ENCODE peak calls at places on chromosomes 3 and 15, in five cellular contexts. Q is GM12865, O is kidney, E is omental fat pad, G is pancreas. D is an unnamed sample.

GRCh38 chr15:72540606-72541237 is 66.6 kb downstream of the ARIH1 start:
- DNase-seq in O (no peak), E (no peak), G (no peak), Q (no peak), D (no peak)

GRCh38 chr15:29818141-29818540 is 4.1 kb downstream of the TJP1 start:
- DNase-seq in Q (no peak), G (no peak), O (no peak), E (no peak), D (no peak)

GRCh38 chr3:89145995-89146394 is 38.6 kb downstream of the EPHA3 start:
- DNase-seq in O (no peak), E (no peak), G (no peak), Q (no peak), D (no peak)

GRCh38 chr3:197713477-197713822 is 23.3 kb downstream of the RUBCN start:
- DNase-seq in O (no peak), Q (peak; percentile 57), G (no peak), E (no peak), D (no peak)

GRCh38 chr3:48415251-48415953 is 14.5 kb downstream of the PLXNB1 start:
- DNase-seq in O (peak; percentile 49), E (no peak), G (peak; percentile 52), Q (no peak), D (no peak)

GRCh38 chr3:129908417-129908816 is 14.9 kb upstream of the TMCC1 start:
- DNase-seq in O (no peak), G (no peak), Q (no peak), E (no peak), D (no peak)

GRCh38 chr3:158313344-158313927 is 203.5 kb downstream of the RSRC1 start:
- DNase-seq in O (no peak), Q (peak; percentile 53), E (no peak), G (no peak), D (peak; percentile 25)

GRCh38 chr15:57440799-57441198 is 64.5 kb downstream of the CGNL1 start:
- DNase-seq in O (no peak), E (no peak), G (no peak), Q (no peak), D (peak; percentile 60)

GRCh38 chr15:91885714-91886265 is 32.3 kb downstream of the SLCO3A1 start:
- DNase-seq in G (no peak), O (no peak), Q (no peak), E (no peak), D (no peak)

GRCh38 chr3:38725726-38726410 is 76.4 kb upstream of the SCN5A start:
- DNase-seq in Q (no peak), E (no peak), O (no peak), G (no peak), D (peak; percentile 72)

GRCh38 chr3:105594219-105594618 is 227.5 kb downstream of the ALCAM start:
- DNase-seq in Q (no peak), E (no peak), O (no peak), G (no peak), D (peak; percentile 40)

GRCh38 chr15:95857758-95858157 is 472.7 kb upstream of the NR2F2 start:
- DNase-seq in G (no peak), Q (no peak), O (no peak), E (no peak), D (no peak)

GRCh38 chr3:34942256-34942655 is 697.1 kb upstream of the ARPP21 start:
- DNase-seq in G (no peak), Q (no peak), O (no peak), E (no peak), D (no peak)

GRCh38 chr3:196186661-196187573 is 24.3 kb downstream of the ZDHHC19 start:
- DNase-seq in O (peak; percentile 72), E (no peak), G (peak; percentile 42), Q (peak; percentile 86), D (no peak)

GRCh38 chr3:180277036-180277435 is 240.3 kb upstream of the PEX5L start:
- DNase-seq in G (no peak), E (no peak), Q (no peak), O (no peak), D (peak; percentile 76)

GRCh38 chr3:11544413-11545181 is 99.1 kb downstream of the VGLL4 start:
- DNase-seq in G (no peak), E (no peak), Q (no peak), O (no peak), D (no peak)

GRCh38 chr3:48548731-48549705 is 7.6 kb downstream of the PFKFB4 start:
- DNase-seq in O (peak; percentile 92), G (peak; percentile 91), Q (peak; percentile 84), E (peak; percentile 94), D (peak; percentile 69)

GRCh38 chr15:68784206-68784605 is 36.5 kb downstream of the ANP32A start:
- DNase-seq in Q (no peak), O (no peak), E (no peak), G (no peak), D (no peak)

GRCh38 chr3:127262533-127262932 is 25.3 kb downstream of the PRR20G start:
- DNase-seq in O (no peak), E (no peak), G (no peak), Q (no peak), D (no peak)

GRCh38 chr3:133843634-133844033 is 38.0 kb downstream of the SRPRB start:
- DNase-seq in Q (no peak), E (no peak), O (no peak), G (no peak), D (peak; percentile 43)

GRCh38 chr3:54374214-54374855 is 252.0 kb downstream of the CACNA2D3 start:
- DNase-seq in Q (peak; percentile 24), O (no peak), E (no peak), G (no peak), D (no peak)

GRCh38 chr3:122754867-122755835 is 38.5 kb downstream of the HSPBAP1 start:
- DNase-seq in G (no peak), Q (peak; percentile 61), O (no peak), E (no peak), D (peak; percentile 39)

GRCh38 chr3:120357807-120358206 is 8.7 kb upstream of the LRRC58 start:
- DNase-seq in O (no peak), Q (no peak), G (no peak), E (no peak), D (no peak)
- TF ChIP-seq CTCF in O (no peak), Q (no peak), G (no peak), E (no peak), D (no peak)

GRCh38 chr3:141302364-141303141 is 65.8 kb upstream of the ZBTB38 start:
- DNase-seq in G (no peak), O (no peak), Q (no peak), E (no peak), D (peak; percentile 93)
- TF ChIP-seq CTCF in G (no peak), O (no peak), Q (no peak), E (no peak), D (peak; percentile 62)

GRCh38 chr3:66989860-66990696 is 8.0 kb upstream of the KBTBD8 start:
- DNase-seq in G (no peak), O (no peak), Q (peak; percentile 77), E (no peak), D (no peak)
- TF ChIP-seq CTCF in G (no peak), O (no peak), Q (peak; percentile 62), E (no peak), D (peak; percentile 50)

GRCh38 chr3:193827831-193828230 is 234.8 kb downstream of the OPA1 start:
- DNase-seq in O (no peak), Q (no peak), E (no peak), G (no peak), D (no peak)

GRCh38 chr3:193824365-193824764 is 231.4 kb downstream of the OPA1 start:
- DNase-seq in Q (no peak), O (no peak), G (no peak), E (no peak), D (no peak)

GRCh38 chr3:193827039-193827669 is 234.1 kb downstream of the OPA1 start:
- DNase-seq in G (no peak), O (no peak), E (no peak), Q (no peak), D (no peak)

GRCh38 chr3:193825617-193826016 is 232.6 kb downstream of the OPA1 start:
- DNase-seq in O (no peak), G (no peak), E (no peak), Q (no peak), D (no peak)

GRCh38 chr3:193826126-193826795 is 233.3 kb downstream of the OPA1 start:
- DNase-seq in G (no peak), Q (no peak), O (no peak), E (no peak), D (peak; percentile 53)
- TF ChIP-seq CTCF in G (no peak), Q (no peak), O (no peak), E (no peak), D (peak; percentile 38)

DNA sequence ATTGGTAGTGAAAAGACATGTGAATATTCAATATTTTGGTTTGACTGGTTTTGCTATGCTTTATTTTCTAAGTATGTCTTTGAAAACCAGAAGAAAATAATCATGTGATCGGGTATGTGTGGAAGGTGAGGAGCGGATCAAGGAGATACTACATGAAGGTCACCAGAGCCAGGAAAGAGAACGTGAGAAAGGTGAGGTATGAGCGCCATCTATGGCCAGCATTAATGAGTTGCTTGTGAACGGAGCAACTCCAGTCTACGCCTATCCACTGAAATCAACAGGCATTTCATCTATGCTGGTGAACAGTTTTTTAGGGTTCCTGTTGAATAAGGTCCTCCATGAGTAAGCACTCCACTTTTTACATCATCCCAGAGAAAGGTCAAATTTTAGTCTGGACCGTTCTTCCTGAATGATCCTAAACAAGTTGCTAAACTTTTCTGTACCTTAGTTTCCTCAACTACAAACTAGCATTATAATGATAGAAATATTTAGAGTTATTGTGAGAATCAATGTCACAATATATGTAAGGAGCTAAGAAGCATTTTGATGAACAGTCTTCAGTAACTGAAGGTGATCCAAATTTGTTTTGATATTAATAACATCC is 1435.2 kb upstream of the CADM2 start:
- DNase-seq in E (no peak), Q (peak; percentile 71), O (no peak), G (no peak), D (no peak)
- TF ChIP-seq CTCF in E (no peak), Q (peak; percentile 55), O (peak; percentile 67), G (peak; percentile 38), D (peak; percentile 22)

GRCh38 chr3:13869944-13870343 is 9.9 kb downstream of the WNT7A start:
- DNase-seq in G (no peak), E (no peak), O (peak; percentile 7), Q (no peak), D (no peak)

GRCh38 chr3:13870902-13871301 is 9.0 kb downstream of the WNT7A start:
- DNase-seq in E (no peak), G (no peak), O (no peak), Q (no peak), D (no peak)

GRCh38 chr3:13872451-13872850 is 7.4 kb downstream of the WNT7A start:
- DNase-seq in Q (no peak), E (no peak), G (no peak), O (peak; percentile 40), D (no peak)

GRCh38 chr3:13873818-13874217 is 6.1 kb downstream of the WNT7A start:
- DNase-seq in Q (no peak), G (no peak), E (no peak), O (no peak), D (no peak)

DNA sequence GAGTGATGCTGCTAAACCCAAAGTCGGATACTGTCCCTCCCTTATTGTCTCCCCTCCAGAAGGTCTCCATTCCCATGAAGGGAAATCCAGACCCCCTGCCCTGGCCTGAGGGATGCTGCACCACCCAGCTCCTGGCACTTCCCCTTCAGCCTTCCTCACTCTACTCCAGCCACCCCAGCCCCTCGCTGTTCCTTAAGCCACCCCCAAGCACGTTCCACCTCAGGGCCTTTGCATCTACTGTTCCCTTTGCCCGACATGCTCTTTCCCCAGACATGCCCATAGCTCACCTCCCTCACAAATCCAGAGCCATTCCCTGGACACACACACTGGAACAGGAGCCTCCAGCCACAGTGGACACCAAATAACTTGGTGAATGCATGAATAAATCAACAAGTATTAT is 8.1 kb downstream of the WNT7A start:
- DNase-seq in O (peak; percentile 32), G (no peak), Q (no peak), E (no peak), D (no peak)
- TF ChIP-seq CTCF in O (no peak), G (no peak), Q (no peak), E (no peak), D (no peak)

GRCh38 chr15:41230345-41230649 is 260 bp downstream of the EXD1 start:
- DNase-seq in E (no peak), O (no peak), G (no peak), Q (no peak), D (no peak)
- TF ChIP-seq CTCF in E (no peak), O (no peak), G (no peak), Q (no peak), D (no peak)